ENCODE peak calls at places on chromosomes 2 and 18, in seven cellular contexts. One of them, this sample, is unnamed.

GRCh38 chr2:72915907-72916742 is 1.2 kb upstream of the EMX1 start:
- DNase-seq in BJ: no peak
- DNase-seq in cardiac muscle cell: peak
- DNase-seq in IMR-90: no peak
- DNase-seq in pancreas: peak
- DNase-seq in cardiac fibroblast: peak
- DNase-seq in right lobe of liver: peak
- DNase-seq in this sample: peak

GRCh38 chr18:9969247-9969646 is 55.4 kb downstream of the VAPA start:
- DNase-seq in BJ: no peak
- DNase-seq in cardiac fibroblast: no peak
- DNase-seq in right lobe of liver: no peak
- DNase-seq in pancreas: no peak
- DNase-seq in IMR-90: no peak
- DNase-seq in cardiac muscle cell: no peak
- DNase-seq in this sample: no peak

GRCh38 chr18:62249478-62250097 is 62.5 kb downstream of the RELCH start:
- DNase-seq in cardiac fibroblast: peak
- DNase-seq in pancreas: peak
- DNase-seq in IMR-90: peak
- DNase-seq in BJ: no peak
- DNase-seq in cardiac muscle cell: peak
- DNase-seq in right lobe of liver: peak
- DNase-seq in this sample: peak

GRCh38 chr2:120866071-120866470 is 130.4 kb downstream of the GLI2 start:
- DNase-seq in pancreas: no peak
- DNase-seq in cardiac fibroblast: no peak
- DNase-seq in IMR-90: no peak
- DNase-seq in right lobe of liver: peak
- DNase-seq in cardiac muscle cell: no peak
- DNase-seq in BJ: no peak
- DNase-seq in this sample: no peak

GRCh38 chr2:138329591-138329990 is 172.0 kb upstream of the SPOPL start:
- DNase-seq in IMR-90: no peak
- DNase-seq in pancreas: no peak
- DNase-seq in cardiac muscle cell: peak
- DNase-seq in cardiac fibroblast: no peak
- DNase-seq in right lobe of liver: no peak
- DNase-seq in BJ: no peak
- DNase-seq in this sample: peak

GRCh38 chr2:54635554-54636152 is 87.8 kb upstream of the EML6 start:
- DNase-seq in cardiac fibroblast: peak
- DNase-seq in right lobe of liver: no peak
- DNase-seq in pancreas: no peak
- DNase-seq in cardiac muscle cell: no peak
- DNase-seq in IMR-90: peak
- DNase-seq in BJ: peak
- DNase-seq in this sample: no peak

GRCh38 chr2:23551875-23552274 is 166.9 kb downstream of the KLHL29 start:
- DNase-seq in IMR-90: no peak
- DNase-seq in BJ: no peak
- DNase-seq in right lobe of liver: no peak
- DNase-seq in pancreas: no peak
- DNase-seq in cardiac fibroblast: no peak
- DNase-seq in cardiac muscle cell: no peak
- DNase-seq in this sample: no peak

GRCh38 chr18:23563377-23564043 is 22.8 kb downstream of the NPC1 start:
- DNase-seq in IMR-90: peak
- DNase-seq in pancreas: no peak
- DNase-seq in cardiac fibroblast: peak
- DNase-seq in cardiac muscle cell: no peak
- DNase-seq in right lobe of liver: no peak
- DNase-seq in BJ: no peak
- DNase-seq in this sample: no peak

GRCh38 chr2:169109502-169110409 is 40.4 kb downstream of the DHRS9 start:
- DNase-seq in BJ: no peak
- DNase-seq in right lobe of liver: peak
- DNase-seq in cardiac muscle cell: peak
- DNase-seq in cardiac fibroblast: peak
- DNase-seq in IMR-90: peak
- DNase-seq in pancreas: peak
- DNase-seq in this sample: peak

GRCh38 chr2:29423267-29423666 is 308.1 kb downstream of the CLIP4 start:
- DNase-seq in cardiac muscle cell: no peak
- DNase-seq in IMR-90: no peak
- DNase-seq in right lobe of liver: no peak
- DNase-seq in pancreas: no peak
- DNase-seq in BJ: no peak
- DNase-seq in cardiac fibroblast: no peak
- DNase-seq in this sample: no peak

GRCh38 chr2:98148968-98149697 is 62.2 kb downstream of the VWA3B start:
- DNase-seq in cardiac muscle cell: peak
- DNase-seq in BJ: no peak
- DNase-seq in pancreas: no peak
- DNase-seq in IMR-90: peak
- DNase-seq in cardiac fibroblast: peak
- DNase-seq in right lobe of liver: no peak
- DNase-seq in this sample: no peak

GRCh38 chr2:105488198-105488757 is 89.4 kb upstream of the FHL2 start:
- DNase-seq in cardiac fibroblast: no peak
- DNase-seq in IMR-90: no peak
- DNase-seq in cardiac muscle cell: peak
- DNase-seq in pancreas: no peak
- DNase-seq in right lobe of liver: no peak
- DNase-seq in BJ: no peak
- DNase-seq in this sample: no peak

GRCh38 chr2:177184606-177185005 is 28.0 kb upstream of the HNRNPA3 start:
- DNase-seq in IMR-90: no peak
- DNase-seq in pancreas: no peak
- DNase-seq in cardiac muscle cell: no peak
- DNase-seq in cardiac fibroblast: no peak
- DNase-seq in right lobe of liver: no peak
- DNase-seq in BJ: no peak
- DNase-seq in this sample: no peak

GRCh38 chr2:23484767-23485166 is 99.8 kb downstream of the KLHL29 start:
- DNase-seq in cardiac fibroblast: no peak
- DNase-seq in cardiac muscle cell: no peak
- DNase-seq in BJ: no peak
- DNase-seq in right lobe of liver: peak
- DNase-seq in pancreas: no peak
- DNase-seq in IMR-90: no peak
- DNase-seq in this sample: no peak

GRCh38 chr2:96143848-96144480 is 1.3 kb downstream of the DUSP2 start:
- DNase-seq in right lobe of liver: peak
- DNase-seq in cardiac fibroblast: no peak
- DNase-seq in cardiac muscle cell: no peak
- DNase-seq in BJ: no peak
- DNase-seq in pancreas: no peak
- DNase-seq in IMR-90: no peak
- DNase-seq in this sample: no peak

GRCh38 chr2:73107211-73107926 is 5.4 kb downstream of the RAB11FIP5 start:
- DNase-seq in BJ: no peak
- DNase-seq in cardiac fibroblast: no peak
- DNase-seq in right lobe of liver: no peak
- DNase-seq in pancreas: peak
- DNase-seq in IMR-90: no peak
- DNase-seq in cardiac muscle cell: peak
- DNase-seq in this sample: no peak

GRCh38 chr2:145431181-145431951 is 911.4 kb upstream of the ZEB2 start:
- DNase-seq in IMR-90: no peak
- DNase-seq in right lobe of liver: no peak
- DNase-seq in pancreas: peak
- DNase-seq in cardiac muscle cell: peak
- DNase-seq in cardiac fibroblast: peak
- DNase-seq in BJ: no peak
- DNase-seq in this sample: no peak
- TF ChIP-seq CTCF in IMR-90: no peak
- TF ChIP-seq CTCF in right lobe of liver: no peak
- TF ChIP-seq CTCF in pancreas: no peak
- TF ChIP-seq CTCF in cardiac muscle cell: no peak
- TF ChIP-seq CTCF in cardiac fibroblast: no peak
- TF ChIP-seq CTCF in BJ: no peak
- TF ChIP-seq CTCF in this sample: peak

DNA sequence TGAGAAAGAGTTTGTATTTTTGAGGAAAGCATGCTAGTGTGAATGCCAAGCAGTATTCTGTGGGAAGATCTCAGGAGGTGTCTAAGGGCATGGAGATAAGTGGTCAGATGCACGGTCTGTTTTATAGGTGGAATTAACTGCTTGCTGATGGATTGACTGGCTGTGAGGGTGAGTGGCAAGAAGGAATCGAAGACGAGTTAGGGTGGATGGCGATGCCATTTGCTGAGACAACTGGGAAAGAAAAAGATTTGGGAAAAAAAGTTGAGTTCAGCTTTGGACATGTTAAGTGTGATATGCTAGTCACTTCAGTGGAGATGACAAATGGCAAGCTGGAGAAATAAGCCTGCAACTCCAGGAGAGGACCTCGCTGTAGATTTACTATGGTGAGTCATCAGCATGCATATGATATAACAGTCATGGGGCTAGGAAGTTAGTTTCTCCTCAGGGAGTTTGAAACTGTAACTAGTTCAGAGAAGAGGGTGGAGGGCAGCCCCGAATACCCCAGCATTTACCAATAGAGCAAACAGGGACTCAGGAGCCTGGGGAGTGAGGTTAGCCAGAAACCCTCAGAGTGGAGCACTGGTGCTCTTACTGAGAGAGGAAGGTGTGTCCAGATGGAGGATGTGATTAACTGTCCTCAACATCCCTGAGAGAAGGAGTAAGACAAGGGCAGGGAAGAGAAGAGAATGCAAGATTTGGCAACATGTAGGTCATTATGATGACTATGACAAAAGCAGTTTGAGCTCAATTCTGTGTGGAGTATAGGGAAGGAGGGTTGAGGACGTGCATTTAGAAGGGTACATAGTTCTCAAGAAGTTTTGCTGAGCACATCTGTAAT is 2.0 kb upstream of the HK2 start:
- DNase-seq in pancreas: no peak
- DNase-seq in IMR-90: peak
- DNase-seq in right lobe of liver: no peak
- DNase-seq in BJ: no peak
- DNase-seq in cardiac fibroblast: no peak
- DNase-seq in cardiac muscle cell: no peak
- DNase-seq in this sample: no peak
- TF ChIP-seq CTCF in pancreas: no peak
- TF ChIP-seq CTCF in IMR-90: no peak
- TF ChIP-seq CTCF in right lobe of liver: no peak
- TF ChIP-seq CTCF in BJ: no peak
- TF ChIP-seq CTCF in cardiac fibroblast: no peak
- TF ChIP-seq CTCF in cardiac muscle cell: no peak
- TF ChIP-seq CTCF in this sample: no peak

GRCh38 chr2:239276813-239277193 is 124.0 kb downstream of the HDAC4 start:
- DNase-seq in right lobe of liver: no peak
- DNase-seq in IMR-90: no peak
- DNase-seq in pancreas: no peak
- DNase-seq in BJ: no peak
- DNase-seq in cardiac muscle cell: no peak
- DNase-seq in cardiac fibroblast: no peak
- DNase-seq in this sample: no peak
- TF ChIP-seq CTCF in right lobe of liver: no peak
- TF ChIP-seq CTCF in IMR-90: no peak
- TF ChIP-seq CTCF in pancreas: no peak
- TF ChIP-seq CTCF in BJ: peak
- TF ChIP-seq CTCF in cardiac muscle cell: peak
- TF ChIP-seq CTCF in cardiac fibroblast: no peak
- TF ChIP-seq CTCF in this sample: no peak

GRCh38 chr2:142734770-142735169 is 142.7 kb upstream of the KYNU start:
- DNase-seq in right lobe of liver: no peak
- DNase-seq in cardiac fibroblast: no peak
- DNase-seq in cardiac muscle cell: no peak
- DNase-seq in IMR-90: no peak
- DNase-seq in BJ: no peak
- DNase-seq in pancreas: no peak
- DNase-seq in this sample: no peak

DNA sequence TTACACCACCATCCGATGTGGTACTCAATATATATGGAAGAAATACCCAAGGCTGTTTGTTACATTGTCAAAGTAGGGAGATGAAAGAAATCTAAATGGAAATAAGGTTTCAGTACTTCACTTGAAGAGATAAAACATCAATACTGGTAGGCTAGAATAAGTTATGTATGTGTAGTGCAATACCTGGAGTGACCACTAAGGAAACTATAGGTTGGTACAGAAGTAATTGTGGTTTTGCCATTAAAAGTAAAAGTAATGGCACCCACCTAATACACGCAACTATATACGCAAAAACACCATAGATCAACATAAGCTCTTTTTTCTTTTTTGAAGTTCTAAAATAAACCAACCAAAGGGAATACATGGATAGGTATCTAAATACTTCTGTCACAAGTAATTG is 143.2 kb upstream of the KYNU start:
- DNase-seq in BJ: no peak
- DNase-seq in pancreas: no peak
- DNase-seq in cardiac muscle cell: no peak
- DNase-seq in cardiac fibroblast: no peak
- DNase-seq in right lobe of liver: no peak
- DNase-seq in IMR-90: no peak
- DNase-seq in this sample: no peak
- TF ChIP-seq CTCF in BJ: no peak
- TF ChIP-seq CTCF in pancreas: peak
- TF ChIP-seq CTCF in cardiac muscle cell: no peak
- TF ChIP-seq CTCF in cardiac fibroblast: peak
- TF ChIP-seq CTCF in right lobe of liver: peak
- TF ChIP-seq CTCF in IMR-90: peak
- TF ChIP-seq CTCF in this sample: peak

GRCh38 chr2:207230261-207231105 is 64.7 kb upstream of the KLF7 start:
- DNase-seq in cardiac fibroblast: no peak
- DNase-seq in cardiac muscle cell: peak
- DNase-seq in IMR-90: no peak
- DNase-seq in pancreas: no peak
- DNase-seq in right lobe of liver: no peak
- DNase-seq in BJ: no peak
- DNase-seq in this sample: no peak
- TF ChIP-seq CTCF in cardiac fibroblast: peak
- TF ChIP-seq CTCF in cardiac muscle cell: peak
- TF ChIP-seq CTCF in IMR-90: peak
- TF ChIP-seq CTCF in pancreas: peak
- TF ChIP-seq CTCF in right lobe of liver: peak
- TF ChIP-seq CTCF in BJ: peak
- TF ChIP-seq CTCF in this sample: peak

DNA sequence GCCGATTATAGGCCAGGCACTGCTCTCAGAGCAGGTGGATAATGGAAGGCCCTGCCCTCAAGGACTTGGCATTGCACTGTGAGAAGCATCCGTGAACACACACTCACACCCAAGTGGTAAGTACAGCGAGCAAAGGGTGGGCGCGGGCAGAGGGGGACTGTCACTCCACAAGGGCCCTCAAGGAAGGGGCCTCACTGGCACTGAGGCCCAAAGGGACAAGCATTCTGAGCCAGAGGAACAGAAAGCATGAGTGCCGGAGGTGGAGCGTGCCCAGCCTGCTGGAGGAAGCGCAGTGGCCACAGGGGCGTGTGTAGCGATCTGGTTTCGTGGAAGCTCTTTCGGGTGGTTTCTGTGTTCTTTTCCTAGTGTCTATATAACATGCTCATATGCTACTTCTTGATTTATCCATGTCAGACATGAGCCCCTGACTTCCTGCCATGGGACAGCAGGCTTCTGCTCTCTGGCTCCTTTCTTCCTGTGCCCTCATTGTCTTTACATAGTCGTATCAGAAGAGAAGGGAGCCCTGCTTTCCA is 132.7 kb upstream of the ASB18 start:
- DNase-seq in BJ: no peak
- DNase-seq in pancreas: no peak
- DNase-seq in IMR-90: no peak
- DNase-seq in cardiac fibroblast: no peak
- DNase-seq in cardiac muscle cell: no peak
- DNase-seq in right lobe of liver: no peak
- DNase-seq in this sample: no peak
- TF ChIP-seq CTCF in BJ: no peak
- TF ChIP-seq CTCF in pancreas: no peak
- TF ChIP-seq CTCF in IMR-90: no peak
- TF ChIP-seq CTCF in cardiac fibroblast: no peak
- TF ChIP-seq CTCF in cardiac muscle cell: no peak
- TF ChIP-seq CTCF in right lobe of liver: no peak
- TF ChIP-seq CTCF in this sample: no peak

GRCh38 chr2:64963719-64964118 is 25.5 kb upstream of the SLC1A4 start:
- DNase-seq in cardiac muscle cell: no peak
- DNase-seq in pancreas: no peak
- DNase-seq in BJ: no peak
- DNase-seq in right lobe of liver: no peak
- DNase-seq in cardiac fibroblast: no peak
- DNase-seq in IMR-90: no peak
- DNase-seq in this sample: no peak
- TF ChIP-seq CTCF in cardiac muscle cell: no peak
- TF ChIP-seq CTCF in pancreas: no peak
- TF ChIP-seq CTCF in BJ: no peak
- TF ChIP-seq CTCF in right lobe of liver: peak
- TF ChIP-seq CTCF in cardiac fibroblast: no peak
- TF ChIP-seq CTCF in IMR-90: no peak
- TF ChIP-seq CTCF in this sample: no peak

This sample was measured in neural crest cell.